ENCODE peak calls at places on chromosomes 4 and X, in eight cellular contexts. M is fibroblast of lung, N is IMR-90, G is suprapubic skin, P is pancreas, E is tibial nerve, F is A673, L is Peyer's patch. C is an unnamed sample.

GRCh38 chr4:88858752-88859151 is 161.1 kb upstream of the NAP1L5 start:
- DNase-seq in M (no peak), N (no peak), G (no peak), P (no peak), E (peak), F (no peak), L (no peak), C (no peak)

GRCh38 chr4:54495641-54496040 is 162.1 kb upstream of the KIT start:
- DNase-seq in M (no peak), N (no peak), G (no peak), P (no peak), E (no peak), F (no peak), L (no peak), C (no peak)

GRCh38 chrX:78333521-78333920 is 6.1 kb upstream of the CYSLTR1 start:
- DNase-seq in M (no peak), N (no peak), G (no peak), P (no peak), E (no peak), F (peak), L (no peak), C (no peak)

GRCh38 chr4:63080929-63081328 is 1328.3 kb downstream of the TECRL start:
- DNase-seq in M (no peak), N (no peak), G (no peak), P (no peak), E (no peak), F (no peak), L (no peak), C (no peak)

GRCh38 chr4:128220286-128221235 is 67.1 kb downstream of the PGRMC2 start:
- DNase-seq in M (peak), N (peak), G (no peak), P (no peak), E (no peak), F (peak), L (no peak), C (peak)

GRCh38 chr4:143185253-143186107 is 763 bp downstream of the USP38 start:
- DNase-seq in M (peak), N (peak), G (peak), P (peak), E (no peak), F (no peak), L (peak), C (no peak)

GRCh38 chrX:23900220-23900797 is 7.4 kb downstream of the APOO start:
- DNase-seq in M (no peak), N (no peak), G (no peak), P (no peak), E (no peak), F (no peak), L (no peak), C (no peak)

GRCh38 chrX:151000901-151001301 is 17.8 kb downstream of the HMGB3 start:
- DNase-seq in M (no peak), N (no peak), G (no peak), P (no peak), E (no peak), F (no peak), L (no peak), C (no peak)

GRCh38 chr4:140603286-140603685 is 34.5 kb upstream of the UCP1 start:
- DNase-seq in M (no peak), N (no peak), G (no peak), P (no peak), E (no peak), F (peak), L (no peak), C (no peak)

GRCh38 chr4:83561381-83561780 is 25.5 kb downstream of the GPAT3 start:
- DNase-seq in M (peak), N (peak), G (no peak), P (no peak), E (peak), F (no peak), L (no peak), C (no peak)

GRCh38 chr4:173516621-173517612 is 13.1 kb downstream of the HAND2 start:
- DNase-seq in M (no peak), N (no peak), G (no peak), P (no peak), E (no peak), F (no peak), L (no peak), C (no peak)

GRCh38 chr4:169345207-169345788 is 74.5 kb upstream of the SH3RF1 start:
- DNase-seq in M (peak), N (peak), G (no peak), P (no peak), E (no peak), F (no peak), L (no peak), C (no peak)

GRCh38 chr4:184287697-184288255 is 70.1 kb upstream of the ENPP6 start:
- DNase-seq in M (peak), N (peak), G (no peak), P (no peak), E (peak), F (peak), L (no peak), C (peak)

GRCh38 chr4:14749910-14750309 is 252.4 kb upstream of the CPEB2 start:
- DNase-seq in M (peak), N (no peak), G (no peak), P (peak), E (peak), F (peak), L (no peak), C (no peak)

GRCh38 chrX:103488332-103488731 is 31.0 kb downstream of the RAB40A start:
- DNase-seq in M (peak), N (no peak), G (no peak), P (no peak), E (no peak), F (peak), L (no peak), C (no peak)

GRCh38 chr4:10031663-10032590 is 10.6 kb upstream of the SLC2A9 start:
- DNase-seq in M (peak), N (no peak), G (no peak), P (no peak), E (no peak), F (no peak), L (no peak), C (no peak)

GRCh38 chrX:150455220-150455618 is 92.1 kb downstream of the MAMLD1 start:
- DNase-seq in M (no peak), N (peak), G (no peak), P (no peak), E (no peak), F (no peak), L (no peak), C (no peak)

GRCh38 chrX:10636337-10636736 is 16.0 kb upstream of the MID1 start:
- DNase-seq in M (peak), N (peak), G (no peak), P (no peak), E (peak), F (peak), L (no peak), C (no peak)

GRCh38 chr4:106318511-106318910 is 2.2 kb downstream of the AIMP1 start:
- DNase-seq in M (no peak), N (no peak), G (no peak), P (no peak), E (no peak), F (no peak), L (no peak), C (no peak)
- H3K4me3 ChIP-seq in M (peak), N (no peak), G (no peak), P (no peak), E (no peak), F (no peak), L (no peak), C (no peak)

DNA sequence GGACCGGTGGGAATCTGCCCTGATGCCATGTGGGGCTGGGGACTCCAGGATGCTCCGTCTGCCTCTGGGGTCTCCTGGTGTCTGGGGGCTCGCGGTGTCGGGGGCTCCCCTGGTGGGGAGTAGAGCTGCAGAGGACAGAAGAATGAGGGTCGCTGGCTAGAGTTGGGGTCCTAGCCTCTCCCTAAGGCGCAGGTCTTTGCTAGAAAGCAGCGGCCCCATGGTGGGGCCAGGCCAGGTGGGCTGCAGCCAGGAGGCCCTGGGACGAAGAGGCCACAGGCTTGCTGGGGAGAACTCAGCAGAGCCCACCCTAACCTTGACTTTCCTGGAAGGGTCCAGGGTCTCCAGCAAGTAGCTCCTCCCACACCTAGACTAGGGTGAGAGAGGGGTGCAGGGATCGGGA is 21.4 kb downstream of the FGFRL1 start:
- DNase-seq in M (no peak), N (no peak), G (no peak), P (no peak), E (no peak), F (no peak), L (no peak), C (no peak)
- TF ChIP-seq CTCF in M (no peak), N (no peak), G (no peak), P (no peak), E (no peak), F (no peak), L (no peak), C (no peak)

GRCh38 chr4:16752150-16752549 is 146.3 kb downstream of the LDB2 start:
- DNase-seq in M (no peak), N (peak), G (no peak), P (no peak), E (no peak), F (peak), L (no peak), C (no peak)

GRCh38 chr4:16754104-16754503 is 144.3 kb downstream of the LDB2 start:
- DNase-seq in M (no peak), N (no peak), G (no peak), P (no peak), E (no peak), F (no peak), L (no peak), C (no peak)

GRCh38 chr4:16745887-16746286 is 152.6 kb downstream of the LDB2 start:
- DNase-seq in M (no peak), N (no peak), G (no peak), P (no peak), E (no peak), F (no peak), L (no peak), C (no peak)

GRCh38 chr4:16750216-16750615 is 148.2 kb downstream of the LDB2 start:
- DNase-seq in M (no peak), N (no peak), G (no peak), P (no peak), E (no peak), F (no peak), L (no peak), C (no peak)

DNA sequence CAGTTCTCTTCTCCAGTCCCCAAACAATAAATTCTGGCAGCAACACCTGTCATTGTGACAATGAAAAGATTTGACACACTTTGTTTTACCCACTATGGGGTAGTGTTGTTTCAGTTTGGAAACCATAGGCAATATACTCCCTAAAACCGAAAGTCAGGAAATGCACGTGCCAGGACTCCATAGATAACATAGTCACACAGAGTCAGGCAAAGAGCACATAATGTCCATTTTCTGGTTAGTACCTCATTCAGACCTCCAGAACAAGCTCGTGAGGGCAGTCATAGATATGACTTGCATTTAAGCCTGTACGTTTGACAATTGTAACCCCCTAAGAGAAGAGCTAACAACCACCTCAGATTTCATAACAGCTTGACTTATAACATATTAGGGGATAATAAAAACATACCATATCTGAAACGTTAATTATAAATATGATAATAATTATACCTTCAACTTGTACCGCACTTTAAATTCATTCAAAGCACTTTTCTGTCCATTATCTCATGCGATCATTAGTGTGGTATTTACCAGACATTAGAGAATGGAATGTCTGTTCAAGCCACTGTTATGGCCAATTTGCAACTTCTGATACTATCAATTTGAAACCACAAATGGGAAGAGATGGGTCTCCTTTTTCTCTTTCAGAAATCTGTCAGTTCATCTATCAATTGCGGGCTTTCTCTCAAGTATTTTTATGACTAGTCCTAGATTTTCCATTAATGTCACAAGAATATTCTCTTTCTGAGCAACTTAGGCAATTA is 147.4 kb downstream of the LDB2 start:
- DNase-seq in M (peak), N (no peak), G (no peak), P (no peak), E (no peak), F (no peak), L (no peak), C (no peak)
- H3K27ac ChIP-seq in M (no peak), N (no peak), G (no peak), P (no peak), E (no peak), F (no peak), L (no peak), C (no peak)

DNA sequence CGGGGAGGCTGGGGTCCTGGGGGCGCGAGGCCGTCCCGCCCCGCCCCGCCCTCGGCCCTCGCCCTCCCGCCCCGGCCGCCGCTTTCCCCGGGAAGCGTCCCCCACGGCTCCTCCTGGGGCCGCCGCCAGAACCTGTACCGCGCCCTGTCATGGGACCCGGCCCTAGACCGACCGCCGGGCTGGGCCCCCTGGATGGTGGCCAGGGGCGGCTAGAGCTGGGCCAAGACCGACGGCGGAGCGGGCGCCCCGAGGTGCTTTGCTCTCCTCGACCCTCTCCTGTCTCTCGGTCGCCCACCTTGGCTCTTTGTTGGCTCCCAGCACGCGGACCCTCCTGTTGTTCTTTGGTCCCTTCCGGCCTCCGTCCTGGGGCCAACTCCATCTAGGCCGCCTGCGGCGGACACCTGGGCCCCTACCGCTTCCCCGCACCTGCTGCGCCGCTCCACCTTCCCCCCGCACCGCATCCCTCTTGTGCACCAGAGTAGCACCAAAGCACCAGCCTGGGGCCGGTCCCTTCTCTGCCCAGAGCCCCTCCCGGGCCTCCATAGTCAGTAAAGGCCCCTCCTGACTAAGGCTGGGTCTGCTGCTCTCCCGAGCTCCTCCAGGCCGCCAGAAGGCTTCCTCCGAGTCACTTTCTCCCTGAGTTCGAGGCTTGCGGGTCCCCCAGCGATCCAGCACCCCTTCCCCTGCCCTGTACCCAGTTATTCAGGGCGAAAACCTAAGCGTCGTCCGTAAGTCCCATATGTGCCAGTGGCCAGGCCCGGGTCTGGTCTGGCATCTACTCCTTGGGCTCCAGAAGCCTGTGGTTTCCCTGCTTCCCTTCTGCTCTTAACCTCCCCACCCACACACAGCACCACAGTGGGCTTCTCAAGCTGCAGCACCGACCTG is 587 bp downstream of the TACC3 start:
- DNase-seq in M (no peak), N (no peak), G (peak), P (peak), E (no peak), F (no peak), L (no peak), C (no peak)
- H3K4me3 ChIP-seq in M (peak), N (peak), G (peak), P (peak), E (peak), F (peak), L (peak), C (peak)